ENCODE peak calls at places on chromosomes 2 and 18, in seven cellular contexts. U, P, K, N, J, H and Z are unnamed samples.

GRCh38 chr2:25078171-25079049 is 36.5 kb downstream of the EFR3B start:
- DNase-seq in U (no peak), P (no peak), K (no peak), N (peak), J (no peak), H (no peak), Z (no peak)

GRCh38 chr2:216850665-216851327 is 9.1 kb downstream of the TNP1 start:
- DNase-seq in U (no peak), P (no peak), K (no peak), N (no peak), J (no peak), H (no peak), Z (no peak)

GRCh38 chr2:204871246-204871953 is 326.1 kb downstream of the PARD3B start:
- DNase-seq in U (no peak), P (no peak), K (no peak), N (peak), J (no peak), H (no peak), Z (no peak)

GRCh38 chr2:241702155-241702404 is 241 bp downstream of the ING5 start:
- DNase-seq in U (peak), P (no peak), K (no peak), N (peak), J (peak), H (peak), Z (no peak)

GRCh38 chr2:156562136-156562535 is 126.0 kb downstream of the GPD2 start:
- DNase-seq in U (no peak), P (no peak), K (no peak), N (no peak), J (no peak), H (no peak), Z (no peak)

GRCh38 chr2:174350018-174350417 is 15.3 kb downstream of the SP9 start:
- DNase-seq in U (no peak), P (no peak), K (no peak), N (no peak), J (peak), H (no peak), Z (no peak)

GRCh38 chr2:215929602-215930335 is 83.6 kb downstream of the MREG start:
- DNase-seq in U (no peak), P (no peak), K (no peak), N (peak), J (no peak), H (no peak), Z (no peak)

GRCh38 chr2:235551965-235552364 is 58.1 kb downstream of the AGAP1 start:
- DNase-seq in U (peak), P (no peak), K (peak), N (peak), J (peak), H (peak), Z (no peak)

GRCh38 chr2:173962036-173962435 is 3.1 kb downstream of the SP3 start:
- DNase-seq in U (no peak), P (no peak), K (no peak), N (peak), J (peak), H (no peak), Z (no peak)

GRCh38 chr18:76866631-76867030 is 44.3 kb downstream of the ZNF236 start:
- DNase-seq in U (no peak), P (no peak), K (no peak), N (no peak), J (no peak), H (no peak), Z (no peak)

GRCh38 chr2:180970052-180970451 is 10.4 kb upstream of the UBE2E3 start:
- DNase-seq in U (no peak), P (no peak), K (no peak), N (no peak), J (no peak), H (no peak), Z (no peak)

GRCh38 chr18:41731887-41732286 is 223.1 kb upstream of the PIK3C3 start:
- DNase-seq in U (no peak), P (no peak), K (no peak), N (peak), J (no peak), H (no peak), Z (no peak)

GRCh38 chr2:131104487-131105155 is 515 bp upstream of the PLEKHB2 start:
- DNase-seq in U (peak), P (peak), K (peak), N (peak), J (peak), H (no peak), Z (no peak)

GRCh38 chr2:199662245-199662644 is 188.7 kb downstream of the FTCDNL1 start:
- DNase-seq in U (no peak), P (no peak), K (no peak), N (no peak), J (no peak), H (no peak), Z (no peak)

GRCh38 chr2:73107211-73107926 is 5.4 kb downstream of the RAB11FIP5 start:
- DNase-seq in U (no peak), P (no peak), K (no peak), N (peak), J (no peak), H (no peak), Z (peak)

GRCh38 chr2:186303091-186303490 is 183.0 kb upstream of the ZC3H15 start:
- DNase-seq in U (no peak), P (no peak), K (no peak), N (no peak), J (no peak), H (no peak), Z (no peak)

GRCh38 chr18:33146009-33146408 is 294.5 kb downstream of the CCDC178 start:
- DNase-seq in U (no peak), P (no peak), K (no peak), N (peak), J (no peak), H (no peak), Z (no peak)

GRCh38 chr2:203584784-203585183 is 49.7 kb upstream of the RAPH1 start:
- DNase-seq in U (no peak), P (no peak), K (no peak), N (no peak), J (no peak), H (no peak), Z (no peak)

GRCh38 chr2:64645014-64645418 is 8.7 kb downstream of the SERTAD2 start:
- DNase-seq in U (peak), P (peak), K (peak), N (peak), J (peak), H (no peak), Z (no peak)

GRCh38 chr18:74261053-74261452 is 30.7 kb downstream of the CYB5A start:
- DNase-seq in U (no peak), P (no peak), K (no peak), N (peak), J (no peak), H (no peak), Z (no peak)

GRCh38 chr18:46756559-46757201 is at the start of gene ST8SIA5:
- DNase-seq in U (no peak), P (no peak), K (no peak), N (no peak), J (no peak), H (peak), Z (no peak)

GRCh38 chr18:28995319-28995718 is 818.4 kb upstream of the CDH2 start:
- DNase-seq in U (no peak), P (no peak), K (no peak), N (peak), J (no peak), H (no peak), Z (no peak)

GRCh38 chr2:25851740-25852503 is 26.4 kb downstream of the ASXL2 start:
- DNase-seq in U (peak), P (no peak), K (no peak), N (peak), J (peak), H (no peak), Z (no peak)

GRCh38 chr2:205868773-205869333 is 186.6 kb downstream of the NRP2 start:
- DNase-seq in U (no peak), P (no peak), K (no peak), N (peak), J (no peak), H (no peak), Z (no peak)

GRCh38 chr2:239763433-239764097 is 261.6 kb downstream of the NDUFA10 start:
- DNase-seq in U (no peak), P (no peak), K (no peak), N (no peak), J (no peak), H (no peak), Z (peak)

GRCh38 chr2:235468978-235469694 is 24.7 kb upstream of the AGAP1 start:
- DNase-seq in U (peak), P (peak), K (peak), N (peak), J (no peak), H (peak), Z (peak)

GRCh38 chr18:33751613-33752221 is 173.7 kb downstream of the ASXL3 start:
- DNase-seq in U (no peak), P (no peak), K (no peak), N (peak), J (peak), H (no peak), Z (no peak)

GRCh38 chr2:233849607-233850271 is 4.6 kb downstream of the HJURP start:
- DNase-seq in U (no peak), P (no peak), K (no peak), N (no peak), J (no peak), H (no peak), Z (no peak)

GRCh38 chr2:12005886-12006681 is 259.7 kb downstream of the LPIN1 start:
- DNase-seq in U (peak), P (no peak), K (peak), N (no peak), J (peak), H (peak), Z (no peak)

GRCh38 chr2:42493468-42493884 is 306 bp downstream of the KCNG3 start:
- DNase-seq in U (no peak), P (no peak), K (no peak), N (no peak), J (no peak), H (no peak), Z (no peak)

GRCh38 chr2:43634604-43635306 is 2.3 kb upstream of the PLEKHH2 start:
- DNase-seq in U (no peak), P (no peak), K (no peak), N (peak), J (peak), H (no peak), Z (no peak)

GRCh38 chr18:67243799-67244587 is 272.5 kb downstream of the DSEL start:
- DNase-seq in U (no peak), P (no peak), K (no peak), N (no peak), J (no peak), H (no peak), Z (no peak)

GRCh38 chr2:46824611-46825010 is 91.0 kb downstream of the MCFD2 start:
- DNase-seq in U (no peak), P (no peak), K (no peak), N (no peak), J (no peak), H (no peak), Z (no peak)

GRCh38 chr2:28695245-28695647 is 56.4 kb upstream of the PPP1CB start:
- DNase-seq in U (no peak), P (no peak), K (no peak), N (no peak), J (no peak), H (peak), Z (no peak)

GRCh38 chr2:144357623-144358400 is 162.1 kb downstream of the ZEB2 start:
- DNase-seq in U (no peak), P (no peak), K (no peak), N (peak), J (no peak), H (no peak), Z (no peak)

GRCh38 chr2:144356402-144356801 is 163.5 kb downstream of the ZEB2 start:
- DNase-seq in U (no peak), P (no peak), K (no peak), N (no peak), J (no peak), H (no peak), Z (no peak)

GRCh38 chr2:144358979-144359541 is 160.9 kb downstream of the ZEB2 start:
- DNase-seq in U (no peak), P (no peak), K (no peak), N (peak), J (no peak), H (no peak), Z (no peak)

GRCh38 chr2:144359684-144360083 is 160.2 kb downstream of the ZEB2 start:
- DNase-seq in U (no peak), P (no peak), K (no peak), N (no peak), J (no peak), H (no peak), Z (no peak)

GRCh38 chr2:144358531-144358930 is 161.4 kb downstream of the ZEB2 start:
- DNase-seq in U (no peak), P (no peak), K (no peak), N (no peak), J (no peak), H (no peak), Z (no peak)
- H3K27ac ChIP-seq in U (peak), P (no peak), K (peak), N (peak), J (no peak), H (no peak), Z (no peak)

GRCh38 chr2:118088051-118089014 is at the start of gene INSIG2:
- DNase-seq in U (peak), P (peak), K (peak), N (peak), J (peak), H (peak), Z (peak)
- H3K27ac ChIP-seq in U (peak), P (peak), K (peak), N (peak), J (no peak), H (peak), Z (peak)

GRCh38 chr2:222878877-222879601 is 18.2 kb downstream of the ACSL3 start:
- DNase-seq in U (no peak), P (no peak), K (no peak), N (peak), J (no peak), H (no peak), Z (no peak)
- H3K27ac ChIP-seq in U (no peak), P (peak), K (peak), N (no peak), J (no peak), H (no peak), Z (no peak)

GRCh38 chr2:23687214-23687613 is 239.7 kb downstream of the ATAD2B start:
- DNase-seq in U (no peak), P (no peak), K (no peak), N (no peak), J (no peak), H (no peak), Z (no peak)

GRCh38 chr2:23684540-23685176 is 242.3 kb downstream of the ATAD2B start:
- DNase-seq in U (no peak), P (no peak), K (no peak), N (no peak), J (no peak), H (no peak), Z (no peak)

GRCh38 chr2:23685201-23685600 is 241.7 kb downstream of the ATAD2B start:
- DNase-seq in U (no peak), P (no peak), K (no peak), N (no peak), J (no peak), H (no peak), Z (no peak)

GRCh38 chr2:23686405-23687029 is 240.4 kb downstream of the ATAD2B start:
- DNase-seq in U (no peak), P (no peak), K (no peak), N (no peak), J (no peak), H (no peak), Z (no peak)

GRCh38 chr2:23685706-23686105 is 241.2 kb downstream of the ATAD2B start:
- DNase-seq in U (no peak), P (no peak), K (no peak), N (no peak), J (no peak), H (no peak), Z (no peak)
- H3K27ac ChIP-seq in U (peak), P (no peak), K (peak), N (no peak), J (no peak), H (no peak), Z (no peak)